ENCODE peak calls at places on chromosomes 5 and 9, in four cellular contexts. P, O, F and W are unnamed samples.

GRCh38 chr9:113187935-113188595 is 33.0 kb downstream of the FKBP15 start:
- DNase-seq in P (no peak), O (no peak), F (peak; percentile 4), W (no peak)

GRCh38 chr9:133676450-133676849 is 40.3 kb downstream of the DBH start:
- DNase-seq in P (no peak), O (no peak), F (no peak), W (no peak)

GRCh38 chr5:132750471-132751230 is 3.4 kb downstream of the CCNI2 start:
- DNase-seq in P (peak; percentile 55), O (no peak), F (no peak), W (no peak)

GRCh38 chr9:94945191-94946144 is 219.0 kb downstream of the AOPEP start:
- DNase-seq in P (no peak), O (peak; percentile 25), F (no peak), W (no peak)

GRCh38 chr5:117999939-118000549 is 988.3 kb downstream of the DTWD2 start:
- DNase-seq in P (peak; percentile 7), O (no peak), F (no peak), W (no peak)

GRCh38 chr9:124008855-124009834 is 2.4 kb upstream of the LHX2 start:
- DNase-seq in P (no peak), O (no peak), F (no peak), W (peak; percentile 73)

GRCh38 chr5:3365501-3366215 is 230.0 kb upstream of the IRX1 start:
- DNase-seq in P (no peak), O (no peak), F (no peak), W (no peak)

GRCh38 chr5:31719988-31720387 is 81.1 kb downstream of the PDZD2 start:
- DNase-seq in P (no peak), O (no peak), F (no peak), W (no peak)

GRCh38 chr9:125971895-125972729 is 224.9 kb downstream of the PBX3 start:
- DNase-seq in P (no peak), O (no peak), F (no peak), W (no peak)

GRCh38 chr9:128558431-128559310 is 6.3 kb downstream of the SPTAN1 start:
- DNase-seq in P (peak; percentile 97), O (peak; percentile 93), F (peak; percentile 53), W (no peak)

GRCh38 chr5:37888476-37888875 is 48.6 kb upstream of the GDNF start:
- DNase-seq in P (no peak), O (no peak), F (no peak), W (no peak)

GRCh38 chr9:96425500-96426169 is 7.5 kb upstream of the ZNF367 start:
- DNase-seq in P (no peak), O (no peak), F (no peak), W (no peak)

GRCh38 chr5:148397968-148398595 is 14.3 kb downstream of the FBXO38 start:
- DNase-seq in P (no peak), O (no peak), F (peak; percentile 58), W (peak; percentile 61)

GRCh38 chr5:28301676-28302075 is 1263.3 kb upstream of the CDH9 start:
- DNase-seq in P (no peak), O (no peak), F (no peak), W (no peak)

DNA sequence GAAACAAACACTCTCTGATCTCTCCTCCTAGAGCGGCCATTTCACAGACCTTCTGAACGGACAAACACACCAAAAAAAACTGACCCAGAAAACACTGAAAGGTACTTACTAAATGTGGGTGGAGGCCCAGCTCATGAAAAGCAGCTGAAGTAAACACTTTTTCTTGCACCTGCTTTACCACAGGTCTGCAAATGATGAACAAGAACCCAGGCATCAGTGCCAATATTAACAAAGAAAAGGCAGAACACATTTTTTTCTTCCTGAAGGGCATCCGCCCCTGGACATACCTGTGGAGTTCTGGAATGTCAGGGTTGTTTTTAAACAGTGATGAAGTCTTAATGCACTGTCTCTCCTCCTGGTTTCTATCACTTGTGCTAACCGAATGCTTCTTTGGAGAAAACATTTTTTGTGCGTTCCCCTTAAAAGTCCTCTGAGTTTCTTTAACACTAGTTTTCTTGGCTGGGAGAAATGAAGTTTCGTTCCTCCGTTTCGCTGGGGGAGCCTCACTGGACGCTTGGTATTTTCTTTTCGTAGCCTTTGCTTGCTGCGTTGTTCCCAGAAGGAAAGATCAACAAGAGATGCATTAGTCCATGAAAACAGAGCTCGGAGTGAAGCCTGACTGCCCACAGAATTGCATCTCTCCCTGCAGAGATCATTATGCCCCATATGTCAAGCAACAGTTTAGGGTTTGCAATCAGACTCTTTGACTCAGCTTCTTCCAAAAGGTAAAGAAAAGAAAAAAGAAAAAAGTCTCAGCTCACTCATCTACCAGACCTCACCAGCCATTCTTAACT is 7.4 kb downstream of the DDX31 start:
- DNase-seq in P (no peak), O (no peak), F (no peak), W (no peak)
- TF ChIP-seq HDAC6 in P (no peak), O (no peak), F (no peak), W (no peak)

GRCh38 chr9:135702002-135702721 is at the start of gene KCNT1:
- DNase-seq in P (no peak), O (peak; percentile 95), F (no peak), W (peak; percentile 96)
- TF ChIP-seq HDAC6 in P (no peak), O (no peak), F (no peak), W (no peak)

DNA sequence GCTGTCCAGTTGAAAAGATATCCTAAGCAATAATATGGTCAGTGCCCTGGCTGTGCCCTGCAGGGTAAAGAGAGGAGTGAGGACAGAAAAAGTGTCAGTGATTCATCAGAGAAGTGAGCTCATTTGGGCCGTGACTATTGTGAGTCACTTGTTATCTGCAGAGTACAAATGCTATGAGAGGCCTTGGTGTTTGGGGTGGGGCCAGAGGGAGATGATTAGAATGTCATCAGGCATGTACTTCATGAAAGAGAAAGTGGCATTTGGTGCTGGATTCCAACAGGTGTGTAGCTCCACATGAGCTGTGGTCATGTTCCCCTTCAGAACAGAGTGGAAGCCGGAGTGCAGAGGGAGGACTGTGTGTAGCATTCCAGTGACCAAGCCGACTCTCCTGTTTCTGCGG is 174.1 kb downstream of the KDM4C start:
- DNase-seq in P (no peak), O (peak; percentile 58), F (peak; percentile 65), W (no peak)
- TF ChIP-seq HDAC6 in P (no peak), O (no peak), F (no peak), W (no peak)

GRCh38 chr9:107180206-107180605 is 102.9 kb upstream of the RAD23B start:
- DNase-seq in P (no peak), O (no peak), F (no peak), W (no peak)

GRCh38 chr9:107176701-107177100 is 106.4 kb upstream of the RAD23B start:
- DNase-seq in P (no peak), O (no peak), F (no peak), W (no peak)

GRCh38 chr9:107177243-107177839 is 105.7 kb upstream of the RAD23B start:
- DNase-seq in P (no peak), O (no peak), F (no peak), W (no peak)

GRCh38 chr9:107177857-107178256 is 105.2 kb upstream of the RAD23B start:
- DNase-seq in P (no peak), O (no peak), F (no peak), W (no peak)

GRCh38 chr9:107178302-107178701 is 104.8 kb upstream of the RAD23B start:
- DNase-seq in P (no peak), O (no peak), F (no peak), W (no peak)
- TF ChIP-seq HDAC6 in P (no peak), O (no peak), F (no peak), W (no peak)

DNA sequence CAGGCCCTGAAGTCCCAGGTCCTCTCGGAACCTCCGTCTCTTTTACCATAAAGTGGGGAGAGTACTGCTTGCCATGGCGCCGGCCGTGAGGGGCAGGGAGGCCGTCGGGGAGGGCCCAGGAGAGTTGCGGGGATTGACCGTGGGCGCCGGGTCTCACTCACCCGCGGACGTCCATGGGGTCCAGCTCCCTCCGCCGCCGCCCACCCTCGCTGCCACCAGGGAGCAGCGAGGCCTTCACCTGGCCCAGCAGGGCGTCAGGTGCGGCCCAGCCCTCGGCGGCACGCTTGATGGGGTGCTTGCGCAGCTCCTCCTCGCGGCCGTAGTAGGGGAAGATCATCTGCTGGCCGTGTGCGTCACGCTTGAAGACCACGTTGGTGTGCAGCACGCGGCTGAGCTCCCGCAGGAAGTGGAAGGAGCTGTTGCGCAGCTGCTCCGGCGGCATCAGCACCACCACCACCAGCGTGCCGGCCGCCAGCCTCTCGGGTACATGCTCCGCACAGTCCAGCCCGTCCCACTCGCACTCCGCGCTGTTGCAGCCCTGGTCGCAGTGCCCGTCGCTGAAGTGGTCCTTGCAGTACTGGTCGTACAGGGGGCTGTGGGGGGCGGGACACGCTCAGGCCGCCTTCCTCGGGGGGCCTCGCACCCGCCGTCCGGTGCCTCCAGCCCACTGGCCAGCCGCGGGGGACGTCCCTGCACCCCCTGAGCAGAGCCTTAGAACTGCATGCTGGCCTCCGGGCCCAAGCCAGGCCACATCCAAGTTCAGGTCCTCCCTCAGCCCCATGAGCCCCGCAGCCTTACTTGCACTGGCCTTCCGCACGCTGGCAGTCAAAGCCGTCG is 21.9 kb upstream of the SEC16A start:
- DNase-seq in P (no peak), O (no peak), F (no peak), W (no peak)
- TF ChIP-seq HDAC6 in P (no peak), O (no peak), F (no peak), W (no peak)

GRCh38 chr9:130042406-130042930 is 521 bp downstream of the FNBP1 start:
- DNase-seq in P (no peak), O (peak; percentile 48), F (no peak), W (no peak)

GRCh38 chr9:130041648-130042405 is 1.2 kb downstream of the FNBP1 start:
- DNase-seq in P (no peak), O (no peak), F (no peak), W (peak; percentile 57)

GRCh38 chr9:130040901-130041647 is 1.9 kb downstream of the FNBP1 start:
- DNase-seq in P (no peak), O (no peak), F (no peak), W (no peak)

GRCh38 chr9:130042931-130043653 is at the start of gene FNBP1:
- DNase-seq in P (no peak), O (peak; percentile 94), F (peak; percentile 56), W (peak; percentile 38)

DNA sequence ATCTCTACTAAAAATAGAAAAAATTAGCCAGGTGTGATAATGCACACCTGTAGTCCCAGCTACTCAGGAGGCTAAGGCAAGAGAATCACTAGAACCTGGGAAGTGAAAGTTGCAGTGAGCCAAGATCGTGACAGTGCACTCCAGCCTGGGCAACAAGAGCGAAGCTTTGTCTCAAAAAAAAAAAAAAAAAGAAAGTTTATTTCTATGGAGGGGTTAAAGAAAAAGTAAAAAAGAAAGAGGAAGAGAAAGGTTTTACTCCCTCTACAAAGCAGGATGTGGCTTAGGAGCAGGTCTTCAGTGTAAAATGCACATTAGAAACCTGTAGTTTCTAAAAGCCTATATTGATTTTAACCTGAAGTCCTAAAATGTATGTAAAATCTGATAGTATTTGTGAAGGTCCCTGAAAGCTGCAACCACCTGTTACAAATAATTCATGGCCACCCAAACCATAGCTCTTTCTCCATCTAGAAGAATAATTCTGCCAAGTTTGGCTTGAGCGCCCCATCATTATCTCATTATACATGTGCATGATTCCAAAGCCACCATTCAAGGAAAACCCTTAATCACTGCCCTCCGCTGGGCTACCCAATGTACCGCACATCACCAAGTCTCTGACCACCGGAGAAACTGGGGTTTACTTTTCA is 3.4 kb downstream of the FNBP1 start:
- DNase-seq in P (peak; percentile 75), O (no peak), F (no peak), W (no peak)
- TF ChIP-seq HDAC6 in P (no peak), O (no peak), F (no peak), W (no peak)